ENCODE peak calls at places on chromosomes 4 and X, in four cellular contexts. I, B, Q and O are unnamed samples.

GRCh38 chrX:20412871-20413486 is 146.3 kb upstream of the RPS6KA3 start:
- DNase-seq in Q (no peak), I (no peak), B (no peak), O (no peak)

GRCh38 chr4:59855630-59856352 is 1344.3 kb upstream of the ADGRL3 start:
- DNase-seq in B (no peak), Q (no peak), I (peak; percentile 31), O (no peak)

GRCh38 chr4:111466821-111467605 is 678.2 kb upstream of the FAM241A start:
- DNase-seq in Q (no peak), B (no peak), I (no peak), O (no peak)

GRCh38 chr4:56782019-56782418 is 39.5 kb downstream of the SPINK2 start:
- DNase-seq in Q (no peak), B (no peak), I (no peak), O (no peak)

GRCh38 chrX:153387345-153387744 is 13.8 kb downstream of the PNMA6E start:
- DNase-seq in B (no peak), I (peak; percentile 14), Q (no peak), O (no peak)

GRCh38 chr4:142846105-142846728 is at the start of gene INPP4B:
- DNase-seq in I (peak; percentile 53), B (peak; percentile 42), Q (peak; percentile 71), O (no peak)

GRCh38 chr4:111204807-111205206 is 581.9 kb upstream of the PITX2 start:
- DNase-seq in Q (no peak), B (no peak), I (no peak), O (no peak)

GRCh38 chrX:9662148-9662547 is 103.5 kb downstream of the GPR143 start:
- DNase-seq in Q (no peak), B (peak; percentile 64), I (no peak), O (no peak)

GRCh38 chr4:88765729-88766128 is 68.1 kb upstream of the NAP1L5 start:
- DNase-seq in I (no peak), Q (no peak), B (peak; percentile 79), O (no peak)

GRCh38 chr4:153207027-153207426 is 2.8 kb downstream of the TRIM2 start:
- DNase-seq in I (peak; percentile 50), B (no peak), Q (no peak), O (no peak)

GRCh38 chrX:149804102-149804501 is 22.4 kb downstream of the MAGEA9 start:
- DNase-seq in B (no peak), I (no peak), Q (no peak), O (no peak)

GRCh38 chrX:68807818-68808217 is 21.0 kb upstream of the EFNB1 start:
- DNase-seq in B (peak; percentile 35), Q (no peak), I (no peak), O (no peak)

GRCh38 chr4:156825074-156825473 is 146.5 kb downstream of the PDGFC start:
- DNase-seq in Q (no peak), B (no peak), I (no peak), O (no peak)

GRCh38 chr4:41257901-41258300 is 1.2 kb downstream of the UCHL1 start:
- DNase-seq in Q (no peak), I (no peak), B (peak; percentile 14), O (no peak)

GRCh38 chrX:22800360-22800759 is 199.4 kb upstream of the DDX53 start:
- DNase-seq in Q (no peak), I (no peak), B (peak; percentile 34), O (peak; percentile 26)

GRCh38 chrX:113743069-113743468 is 840.8 kb upstream of the HTR2C start:
- DNase-seq in I (no peak), Q (peak; percentile 70), B (no peak), O (no peak)

GRCh38 chrX:139969286-139969685 is 4.0 kb upstream of the CXorf66 start:
- DNase-seq in I (no peak), B (no peak), Q (no peak), O (no peak)

GRCh38 chr4:825969-826330 is at the start of gene CPLX1:
- DNase-seq in I (no peak), Q (no peak), B (no peak), O (no peak)

GRCh38 chr4:41550308-41550707 is 12.4 kb downstream of the LIMCH1 start:
- DNase-seq in Q (no peak), B (peak; percentile 62), I (no peak), O (no peak)

GRCh38 chrX:11239230-11239629 is 54.0 kb upstream of the AMELX start:
- DNase-seq in I (no peak), Q (peak; percentile 74), B (no peak), O (no peak)

GRCh38 chr4:36198861-36199260 is 45.5 kb downstream of the ARAP2 start:
- DNase-seq in Q (no peak), B (no peak), I (no peak), O (no peak)

GRCh38 chrX:37672563-37672962 is 13.0 kb upstream of the XK start:
- DNase-seq in I (no peak), Q (no peak), B (no peak), O (no peak)

GRCh38 chrX:154020500-154021115 is 906 bp upstream of the IRAK1 start:
- DNase-seq in I (no peak), B (no peak), Q (no peak), O (no peak)

GRCh38 chrX:118228041-118228440 is 111.4 kb upstream of the KLHL13 start:
- DNase-seq in B (peak; percentile 57), Q (no peak), I (no peak), O (no peak)

GRCh38 chrX:46849933-46850332 is 13.1 kb downstream of the RP2 start:
- DNase-seq in Q (no peak), I (no peak), B (no peak), O (no peak)

GRCh38 chrX:119036369-119037029 is 36.3 kb upstream of the CT47C1 start:
- DNase-seq in I (no peak), B (no peak), Q (no peak), O (no peak)

GRCh38 chrX:86148594-86148993 is 343 bp downstream of the DACH2 start:
- DNase-seq in Q (no peak), B (no peak), I (peak; percentile 29), O (no peak)

GRCh38 chr4:83082777-83083176 is 31.8 kb downstream of the PLAC8 start:
- DNase-seq in I (no peak), Q (peak; percentile 11), B (no peak), O (no peak)
- H2AFZ ChIP-seq in I (no peak overlapping the region), Q (no peak overlapping the region), B (no peak overlapping the region), O (no peak overlapping the region)

DNA sequence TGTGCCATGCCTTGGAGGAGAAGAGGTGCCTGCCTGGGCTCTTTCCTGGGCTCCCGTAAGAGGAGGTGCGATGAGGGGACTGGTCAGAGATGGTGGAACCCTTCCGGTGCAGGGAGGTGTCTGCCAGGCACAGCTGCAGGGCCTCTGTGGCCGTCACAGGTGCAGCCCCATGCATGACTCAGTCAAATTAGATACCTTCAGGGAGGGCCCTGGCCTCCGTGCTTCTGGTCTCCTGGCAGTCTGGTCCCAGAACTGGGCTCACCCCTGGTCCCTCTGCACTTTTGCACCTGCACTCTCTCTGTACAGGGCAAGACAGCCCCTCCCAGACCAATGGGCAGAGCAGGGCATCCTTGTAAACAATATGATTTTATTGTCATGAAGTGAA is 49.9 kb upstream of the LRPAP1 start:
- DNase-seq in B (no peak), I (no peak), Q (no peak), O (no peak)
- H2AFZ ChIP-seq in B (no peak overlapping the region), I (no peak overlapping the region), Q (no peak overlapping the region), O (no peak overlapping the region)

GRCh38 chrX:132802033-132802432 is 156.4 kb downstream of the HS6ST2 start:
- DNase-seq in B (no peak), I (no peak), Q (no peak), O (no peak)
- H2AFZ ChIP-seq in B (no peak overlapping the region), I (no peak overlapping the region), Q (no peak overlapping the region), O (no peak overlapping the region)

DNA sequence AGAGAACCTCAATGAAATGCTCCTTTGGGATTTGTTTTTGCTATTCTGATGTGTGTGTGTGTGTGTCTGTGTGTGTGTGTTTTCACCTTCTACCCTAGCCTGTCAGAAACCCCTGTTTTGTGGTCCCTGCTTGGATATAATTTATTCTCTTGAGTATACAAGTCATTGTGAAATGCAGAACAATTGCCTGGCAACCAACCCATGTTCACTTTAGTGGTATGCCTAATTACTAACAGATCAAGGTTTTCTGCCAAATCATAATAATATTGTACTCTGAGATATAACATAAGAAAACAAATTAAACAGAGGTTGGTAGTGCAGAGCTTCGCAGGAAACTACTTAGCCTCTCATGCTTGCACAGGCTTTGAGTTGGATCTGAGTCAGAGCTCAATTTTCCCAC is 7.0 kb upstream of the TET2 start:
- DNase-seq in B (no peak), I (no peak), Q (no peak), O (no peak)
- H2AFZ ChIP-seq in B (no peak overlapping the region), I (no peak overlapping the region), Q (no peak overlapping the region), O (no peak overlapping the region)

GRCh38 chr4:105662935-105663675 is 45.4 kb downstream of the INTS12 start:
- DNase-seq in Q (peak; percentile 59), B (no peak), I (no peak), O (no peak)
- H2AFZ ChIP-seq in Q (no peak overlapping the region), B (no peak overlapping the region), I (no peak overlapping the region), O (no peak overlapping the region)

GRCh38 chr4:47483722-47484121 is 1.4 kb upstream of the ATP10D start:
- DNase-seq in Q (no peak), B (no peak), I (no peak), O (no peak)
- H2AFZ ChIP-seq in Q (no peak overlapping the region), B (peak overlapping the region; percentile 73), I (no peak overlapping the region), O (peak overlapping the region; percentile 36)

GRCh38 chr4:186586190-186586589 is 30.8 kb upstream of the MTNR1A start:
- DNase-seq in I (no peak), B (no peak), Q (no peak), O (no peak)
- H2AFZ ChIP-seq in I (no peak overlapping the region), B (no peak overlapping the region), Q (no peak overlapping the region), O (no peak overlapping the region)

GRCh38 chr4:116638592-116638991 is 446.8 kb downstream of the TRAM1L1 start:
- DNase-seq in Q (no peak), B (no peak), I (no peak), O (no peak)

GRCh38 chr4:116636917-116637316 is 448.5 kb downstream of the TRAM1L1 start:
- DNase-seq in B (no peak), I (no peak), Q (peak; percentile 25), O (no peak)

DNA sequence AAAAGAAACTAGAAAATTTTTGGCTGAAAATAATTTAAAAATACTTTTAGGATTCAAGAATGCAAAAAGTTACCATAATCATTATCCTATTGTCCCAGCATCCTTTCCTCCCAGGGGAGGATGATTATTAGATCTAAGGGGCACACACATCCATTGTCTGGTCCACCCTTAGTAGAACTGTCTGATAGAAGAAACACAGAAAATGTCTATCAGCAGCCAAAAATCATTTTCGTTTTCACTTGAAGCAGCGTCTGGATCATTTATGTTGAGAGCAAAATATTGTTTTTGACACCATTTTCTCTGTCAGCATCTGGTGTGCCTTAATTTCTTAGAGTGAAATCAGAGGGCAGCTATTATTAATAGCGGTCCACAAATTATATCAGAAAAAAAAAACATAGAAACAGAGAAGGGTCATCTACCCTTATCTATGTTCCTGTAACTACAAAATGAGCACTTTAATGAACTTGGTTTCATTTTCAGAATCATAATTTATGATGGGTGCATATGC is 446.3 kb downstream of the TRAM1L1 start:
- DNase-seq in B (no peak), Q (peak; percentile 30), I (no peak), O (no peak)
- H2AFZ ChIP-seq in B (no peak overlapping the region), Q (peak overlapping the region; percentile 45), I (no peak overlapping the region), O (no peak overlapping the region)

GRCh38 chr4:54586343-54586953 is 71.3 kb upstream of the KIT start:
- DNase-seq in I (no peak), B (no peak), Q (no peak), O (peak; percentile 25)

GRCh38 chr4:54587516-54587915 is 70.2 kb upstream of the KIT start:
- DNase-seq in B (no peak), I (no peak), Q (no peak), O (no peak)

GRCh38 chr4:54589586-54589985 is 68.2 kb upstream of the KIT start:
- DNase-seq in I (no peak), Q (no peak), B (no peak), O (no peak)

GRCh38 chr4:54587107-54587506 is 70.7 kb upstream of the KIT start:
- DNase-seq in B (no peak), Q (no peak), I (no peak), O (no peak)

GRCh38 chr4:54588404-54588803 is 69.4 kb upstream of the KIT start:
- DNase-seq in Q (no peak), I (no peak), B (no peak), O (peak; percentile 33)
- H2AFZ ChIP-seq in Q (no peak overlapping the region), I (no peak overlapping the region), B (no peak overlapping the region), O (no peak overlapping the region)